ENCODE peak calls at places on chromosomes 16 and 17, in nine cellular contexts. G is Daoy, Y is anterior cingulate cortex, U is lung, H is fibroblast of the conjunctiva, I is astrocyte of the spinal cord, Z is Calu3, C is A673, K is OCI-LY7. S is an unnamed sample.

GRCh38 chr16:81601601-81602251 is 157.1 kb downstream of the CMIP start:
- DNase-seq in G (no peak), Y (no peak), U (no peak), H (no peak), I (peak), Z (no peak), C (no peak), K (no peak), S (no peak)

GRCh38 chr17:58679263-58680037 is 12.4 kb downstream of the TEX14 start:
- DNase-seq in G (peak), Y (no peak), U (no peak), H (peak), I (peak), Z (no peak), C (peak), K (no peak), S (peak)

GRCh38 chr17:39152134-39152884 is 872 bp upstream of the PLXDC1 start:
- DNase-seq in G (peak), Y (no peak), U (no peak), H (no peak), I (no peak), Z (no peak), C (no peak), K (no peak), S (no peak)

GRCh38 chr17:42408076-42408475 is 15.0 kb downstream of the CAVIN1 start:
- DNase-seq in G (peak), Y (peak), U (no peak), H (no peak), I (no peak), Z (no peak), C (peak), K (no peak), S (no peak)

GRCh38 chr17:13557077-13557476 is 44.7 kb downstream of the HS3ST3A1 start:
- DNase-seq in G (peak), Y (no peak), U (no peak), H (no peak), I (peak), Z (no peak), C (no peak), K (no peak), S (no peak)

GRCh38 chr16:85611455-85612190 is 1.5 kb upstream of the GSE1 start:
- DNase-seq in G (peak), Y (peak), U (peak), H (no peak), I (peak), Z (peak), C (peak), K (peak), S (peak)

GRCh38 chr16:60776311-60776710 is 1259.9 kb downstream of the CDH8 start:
- DNase-seq in G (no peak), Y (no peak), U (no peak), H (no peak), I (no peak), Z (no peak), C (no peak), K (no peak), S (no peak)

GRCh38 chr17:83100220-83100852 is 20.9 kb downstream of the METRNL start:
- DNase-seq in G (no peak), Y (no peak), U (no peak), H (no peak), I (no peak), Z (no peak), C (no peak), K (no peak), S (no peak)

GRCh38 chr16:82366462-82366861 is 196.4 kb upstream of the MPHOSPH6 start:
- DNase-seq in G (no peak), Y (no peak), U (no peak), H (no peak), I (no peak), Z (no peak), C (no peak), K (no peak), S (no peak)

GRCh38 chr16:83530293-83530692 is 277.5 kb upstream of the HSBP1 start:
- DNase-seq in G (no peak), Y (no peak), U (no peak), H (no peak), I (no peak), Z (no peak), C (no peak), K (no peak), S (no peak)